ENCODE peak calls at places on chromosomes 5 and 9, in ten cellular contexts. V is AG04450; O is CD4-positive, CD25-positive, alpha-beta regulatory T cell; Y is A549; U is MM.1S; G is CD4-positive, alpha-beta memory T cell; B is stomach; Z is heart right ventricle; C is mesendoderm; L is tibial artery. J is an unnamed sample.

GRCh38 chr5:14405267-14405666 is 176.3 kb upstream of the OTULINL start:
- DNase-seq in G (no peak), B (no peak), U (no peak), C (peak), Z (no peak), L (no peak), Y (peak), O (no peak), V (no peak), J (no peak)

GRCh38 chr5:34587355-34588241 is 68.5 kb upstream of the RAI14 start:
- DNase-seq in V (no peak), G (no peak), C (peak), Z (no peak), U (no peak), O (no peak), L (no peak), B (no peak), Y (peak), J (peak)

GRCh38 chr9:110638381-110638954 is 30.1 kb upstream of the MUSK start:
- DNase-seq in V (no peak), B (no peak), Z (no peak), O (no peak), Y (peak), C (no peak), L (no peak), U (peak), G (no peak), J (no peak)

GRCh38 chr9:138111607-138112006 is 234.0 kb downstream of the CACNA1B start:
- DNase-seq in O (no peak), U (no peak), L (no peak), Z (no peak), G (no peak), Y (no peak), C (no peak), V (no peak), B (peak), J (no peak)

GRCh38 chr5:13248236-13248635 is 696.3 kb downstream of the DNAH5 start:
- DNase-seq in C (no peak), Z (no peak), G (no peak), V (no peak), O (no peak), U (no peak), Y (no peak), L (no peak), B (no peak), J (no peak)

GRCh38 chr5:106882035-106882434 is 788.7 kb downstream of the EFNA5 start:
- DNase-seq in U (no peak), Y (no peak), V (no peak), L (no peak), Z (no peak), G (no peak), B (no peak), O (no peak), C (no peak), J (no peak)

GRCh38 chr9:128097156-128098016 is 29.4 kb downstream of the SLC25A25 start:
- DNase-seq in G (no peak), O (no peak), C (no peak), Z (no peak), V (no peak), L (no peak), Y (no peak), B (no peak), U (no peak), J (no peak)

GRCh38 chr5:121175986-121176385 is 675.7 kb upstream of the FTMT start:
- DNase-seq in L (no peak), O (no peak), U (no peak), Z (no peak), G (no peak), C (no peak), B (no peak), Y (no peak), V (no peak), J (no peak)

GRCh38 chr5:54717870-54718269 is 200.3 kb downstream of the SNX18 start:
- DNase-seq in B (no peak), L (no peak), G (peak), O (no peak), U (no peak), V (no peak), C (no peak), Y (no peak), Z (no peak), J (no peak)

GRCh38 chr9:28956111-28956880 is 1383.0 kb upstream of the C9orf72 start:
- DNase-seq in C (no peak), V (no peak), B (no peak), O (no peak), L (no peak), G (no peak), U (no peak), Z (no peak), Y (peak), J (no peak)

GRCh38 chr5:40834391-40834848 is 602 bp downstream of the RPL37 start:
- DNase-seq in C (peak), V (no peak), O (peak), U (peak), B (peak), L (no peak), Z (no peak), G (peak), Y (peak), J (no peak)

GRCh38 chr5:57311251-57311650 is 137.4 kb downstream of the GPBP1 start:
- DNase-seq in B (no peak), L (no peak), Y (no peak), U (no peak), Z (no peak), V (no peak), G (no peak), O (no peak), C (peak), J (no peak)

GRCh38 chr5:61275841-61276240 is 56.2 kb upstream of the ZSWIM6 start:
- DNase-seq in U (no peak), O (no peak), Y (peak), C (peak), V (peak), B (no peak), L (peak), G (no peak), Z (peak), J (no peak)

GRCh38 chr5:19880859-19881436 is 107.1 kb downstream of the CDH18 start:
- DNase-seq in U (no peak), O (no peak), C (peak), L (no peak), V (no peak), Z (no peak), Y (peak), G (no peak), B (no peak), J (peak)

GRCh38 chr9:137674307-137675305 is 55.8 kb downstream of the EHMT1 start:
- DNase-seq in Y (no peak), U (no peak), C (peak), V (no peak), O (no peak), B (no peak), L (no peak), Z (no peak), G (no peak), J (no peak)

GRCh38 chr9:89515416-89515815 is 17.5 kb upstream of the SEMA4D start:
- DNase-seq in O (no peak), C (no peak), B (no peak), L (no peak), V (no peak), U (no peak), G (no peak), Z (no peak), Y (no peak), J (no peak)

GRCh38 chr9:68964102-68964541 is 49.8 kb downstream of the PRKACG start:
- DNase-seq in Z (no peak), L (no peak), G (no peak), Y (no peak), B (no peak), V (no peak), O (no peak), C (no peak), U (no peak), J (no peak)
- H3K27ac ChIP-seq in Z (no peak), L (no peak), G (no peak), Y (no peak), B (peak), V (no peak), O (no peak), C (no peak), U (no peak), J (no peak)

DNA sequence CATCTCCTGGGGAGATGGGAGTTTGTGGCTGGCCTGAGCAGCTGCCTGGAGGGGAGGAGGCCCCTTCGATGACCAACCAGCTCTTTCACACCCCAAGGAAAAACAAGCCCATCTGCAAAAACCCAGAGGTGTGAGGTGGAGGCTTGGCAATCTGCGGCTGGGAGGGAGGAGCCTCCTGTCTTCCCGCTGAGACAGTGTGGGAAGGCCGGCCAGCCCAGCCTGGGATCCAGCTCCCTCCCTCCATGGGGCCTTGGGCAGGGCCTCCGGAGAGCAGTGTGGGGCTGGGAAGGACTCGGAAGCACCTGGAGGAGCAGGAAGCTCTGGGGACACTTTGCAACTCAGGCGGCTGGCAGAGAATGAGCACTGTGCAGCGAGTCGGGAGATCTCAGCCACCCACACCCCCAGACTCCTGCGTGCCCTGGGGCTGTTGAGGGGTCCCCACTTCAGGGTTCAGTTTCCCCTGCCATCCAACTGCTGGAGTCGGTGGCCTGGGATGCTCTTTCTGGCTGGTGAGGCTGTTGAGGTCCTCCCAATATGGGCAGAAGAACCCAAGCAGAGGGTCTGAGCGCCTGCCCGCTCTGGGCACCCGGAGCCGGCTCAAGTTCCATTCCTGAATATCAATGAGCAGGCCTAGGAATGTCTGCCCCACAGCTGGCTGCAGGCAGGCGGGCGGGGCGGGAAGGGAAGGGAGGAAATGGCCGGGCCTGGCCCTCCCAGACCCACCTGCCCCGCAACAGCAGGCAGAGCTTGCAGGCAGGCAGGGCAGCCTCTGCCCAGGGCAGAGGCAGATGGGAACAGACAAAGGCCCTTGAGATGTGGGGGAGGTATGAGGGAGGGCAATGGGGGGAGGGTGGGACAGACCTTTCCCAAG is 101.1 kb downstream of the FGF18 start:
- DNase-seq in C (peak), B (no peak), V (no peak), O (no peak), Y (peak), G (no peak), L (no peak), U (no peak), Z (peak), J (no peak)
- H3K4me3 ChIP-seq in C (no peak), B (no peak), V (no peak), O (no peak), Y (no peak), G (no peak), L (no peak), U (no peak), Z (no peak), J (no peak)

DNA sequence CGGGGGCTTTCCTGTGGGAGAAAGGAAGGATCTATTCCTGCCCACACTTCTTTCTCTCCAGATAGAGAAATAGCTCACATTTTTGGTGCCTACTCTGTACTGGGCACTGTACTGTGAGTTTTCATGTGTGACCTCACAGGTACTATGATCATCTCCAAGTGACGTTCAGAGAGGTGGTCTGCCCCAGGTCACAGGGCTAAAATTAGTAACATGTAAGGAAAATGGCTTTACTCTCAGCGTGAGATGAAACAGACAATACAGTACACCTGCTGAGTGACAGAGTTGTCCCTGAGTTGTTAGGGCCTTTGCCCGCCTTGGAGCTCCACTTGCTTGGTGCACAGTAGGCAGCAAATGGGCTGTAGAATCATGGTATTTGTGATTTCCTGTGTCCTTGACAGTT is 306.1 kb upstream of the DMRT1 start:
- DNase-seq in L (no peak), U (no peak), Y (no peak), O (no peak), V (no peak), G (no peak), Z (no peak), C (no peak), B (no peak), J (no peak)
- H3K27ac ChIP-seq in L (no peak), U (no peak), Y (no peak), O (no peak), V (no peak), G (no peak), Z (no peak), C (no peak), B (no peak), J (no peak)

DNA sequence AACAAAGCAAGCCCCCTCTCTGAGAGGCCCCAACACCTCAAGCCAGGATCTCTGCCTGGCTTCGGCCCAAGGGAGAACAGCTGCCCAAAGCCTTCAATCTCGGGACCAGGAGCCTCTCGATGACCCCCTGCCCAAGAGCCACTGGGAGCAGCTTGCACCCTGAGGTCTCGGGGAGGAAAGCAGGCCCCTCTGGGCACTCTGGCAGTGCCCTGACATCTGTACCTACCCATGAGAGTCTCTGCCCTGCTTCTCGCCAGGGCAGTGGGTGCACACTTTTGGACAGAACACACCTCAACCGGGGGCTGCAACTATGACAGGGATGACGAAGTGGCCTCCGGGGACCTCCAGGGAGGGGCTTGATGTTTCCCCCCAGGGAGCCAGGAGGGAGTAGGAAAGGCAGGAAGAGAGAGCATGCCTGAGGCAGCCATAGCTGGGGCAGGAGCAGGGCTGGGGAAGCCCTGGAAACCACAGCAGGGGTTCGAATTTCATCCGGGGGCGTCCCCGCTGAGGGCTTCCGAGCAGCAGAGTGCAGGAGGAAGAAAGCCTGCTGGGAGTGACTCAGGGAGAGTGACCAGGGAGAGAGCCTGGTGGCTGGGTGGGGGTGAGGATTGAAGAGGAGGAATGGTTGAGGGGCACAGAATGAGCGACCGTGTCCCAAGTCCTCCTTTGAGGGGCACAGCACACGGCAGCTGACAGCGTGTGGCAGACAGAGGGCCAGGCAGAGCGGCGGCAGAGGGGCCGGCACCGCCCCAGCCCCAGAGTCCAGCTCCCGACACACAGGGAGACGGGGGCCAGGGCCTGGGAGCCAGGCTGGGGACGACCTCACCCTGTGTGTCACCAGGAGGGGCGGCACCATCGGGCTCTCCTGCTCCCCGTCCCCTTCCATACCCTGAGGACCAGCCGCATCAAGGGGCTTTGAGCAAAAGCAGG is 1.8 kb downstream of the LPCAT1 start:
- DNase-seq in G (no peak), V (peak), L (peak), U (no peak), Y (no peak), B (peak), Z (no peak), C (peak), O (no peak), J (no peak)
- H3K4me3 ChIP-seq in G (no peak), V (peak), L (peak), U (peak), Y (peak), B (peak), Z (peak), C (peak), O (no peak), J (peak)

GRCh38 chr5:142685418-142686209 is at the start of gene FGF1:
- DNase-seq in B (no peak), O (no peak), V (no peak), Z (peak), L (no peak), Y (no peak), C (peak), U (no peak), G (no peak), J (no peak)
- H3K27ac ChIP-seq in B (peak), O (no peak), V (no peak), Z (peak), L (peak), Y (no peak), C (no peak), U (no peak), G (no peak), J (no peak)

J was measured in Panc1.